ENCODE peak calls at places on chromosomes 11 and 22, in nine cellular contexts. One of them, this sample, is unnamed.

GRCh38 chr11:27933992-27934829 is 173.7 kb downstream of the KIF18A start:
- DNase-seq in GM23338: peak; percentile 36
- DNase-seq in left ventricle myocardium inferior: no peak
- DNase-seq in psoas muscle: no peak
- DNase-seq in pancreas: no peak
- DNase-seq in right lobe of liver: no peak
- DNase-seq in WERI-Rb-1: no peak
- DNase-seq in neuronal stem cell: no peak
- DNase-seq in bronchial epithelial cell: peak; percentile 22
- DNase-seq in this sample: no peak

GRCh38 chr11:3808846-3809623 is 675 bp downstream of the PGAP2 start:
- DNase-seq in GM23338: peak; percentile 65
- DNase-seq in left ventricle myocardium inferior: no peak
- DNase-seq in psoas muscle: no peak
- DNase-seq in pancreas: no peak
- DNase-seq in right lobe of liver: peak; percentile 70
- DNase-seq in WERI-Rb-1: peak; percentile 61
- DNase-seq in neuronal stem cell: no peak
- DNase-seq in bronchial epithelial cell: peak; percentile 75
- DNase-seq in this sample: no peak

GRCh38 chr11:104091281-104092071 is 55.0 kb downstream of the DDI1 start:
- DNase-seq in GM23338: no peak
- DNase-seq in left ventricle myocardium inferior: no peak
- DNase-seq in psoas muscle: no peak
- DNase-seq in pancreas: no peak
- DNase-seq in right lobe of liver: no peak
- DNase-seq in WERI-Rb-1: no peak
- DNase-seq in neuronal stem cell: no peak
- DNase-seq in bronchial epithelial cell: no peak
- DNase-seq in this sample: no peak

GRCh38 chr11:31118566-31118965 is 251.0 kb downstream of the DCDC1 start:
- DNase-seq in GM23338: no peak
- DNase-seq in left ventricle myocardium inferior: no peak
- DNase-seq in psoas muscle: no peak
- DNase-seq in pancreas: no peak
- DNase-seq in right lobe of liver: no peak
- DNase-seq in WERI-Rb-1: no peak
- DNase-seq in neuronal stem cell: no peak
- DNase-seq in bronchial epithelial cell: no peak
- DNase-seq in this sample: no peak

GRCh38 chr11:117490019-117490679 is 162.5 kb downstream of the CEP164 start:
- DNase-seq in GM23338: peak; percentile 40
- DNase-seq in left ventricle myocardium inferior: no peak
- DNase-seq in psoas muscle: no peak
- DNase-seq in pancreas: no peak
- DNase-seq in right lobe of liver: no peak
- DNase-seq in WERI-Rb-1: no peak
- DNase-seq in neuronal stem cell: no peak
- DNase-seq in bronchial epithelial cell: no peak
- DNase-seq in this sample: no peak

GRCh38 chr11:76419896-76420295 is 24.9 kb upstream of the EMSY start:
- DNase-seq in GM23338: peak; percentile 69
- DNase-seq in left ventricle myocardium inferior: no peak
- DNase-seq in psoas muscle: no peak
- DNase-seq in pancreas: no peak
- DNase-seq in right lobe of liver: no peak
- DNase-seq in WERI-Rb-1: peak; percentile 37
- DNase-seq in neuronal stem cell: no peak
- DNase-seq in bronchial epithelial cell: peak; percentile 10
- DNase-seq in this sample: no peak

GRCh38 chr11:30459821-30460220 is 126.3 kb downstream of the MPPED2 start:
- DNase-seq in GM23338: no peak
- DNase-seq in left ventricle myocardium inferior: no peak
- DNase-seq in psoas muscle: no peak
- DNase-seq in pancreas: no peak
- DNase-seq in right lobe of liver: no peak
- DNase-seq in WERI-Rb-1: no peak
- DNase-seq in neuronal stem cell: no peak
- DNase-seq in bronchial epithelial cell: no peak
- DNase-seq in this sample: no peak

GRCh38 chr11:7668464-7668863 is 4.8 kb downstream of the CYB5R2 start:
- DNase-seq in GM23338: no peak
- DNase-seq in left ventricle myocardium inferior: no peak
- DNase-seq in psoas muscle: no peak
- DNase-seq in pancreas: no peak
- DNase-seq in right lobe of liver: no peak
- DNase-seq in WERI-Rb-1: no peak
- DNase-seq in neuronal stem cell: no peak
- DNase-seq in bronchial epithelial cell: no peak
- DNase-seq in this sample: no peak

GRCh38 chr11:130904380-130904779 is 11.9 kb downstream of the SNX19 start:
- DNase-seq in GM23338: peak; percentile 39
- DNase-seq in left ventricle myocardium inferior: no peak
- DNase-seq in psoas muscle: no peak
- DNase-seq in pancreas: no peak
- DNase-seq in right lobe of liver: no peak
- DNase-seq in WERI-Rb-1: no peak
- DNase-seq in neuronal stem cell: no peak
- DNase-seq in bronchial epithelial cell: peak; percentile 27
- DNase-seq in this sample: no peak

GRCh38 chr11:121467965-121468364 is 15.2 kb upstream of the SORL1-AS1 start:
- DNase-seq in GM23338: no peak
- DNase-seq in left ventricle myocardium inferior: no peak
- DNase-seq in psoas muscle: no peak
- DNase-seq in pancreas: no peak
- DNase-seq in right lobe of liver: no peak
- DNase-seq in WERI-Rb-1: peak; percentile 35
- DNase-seq in neuronal stem cell: no peak
- DNase-seq in bronchial epithelial cell: peak; percentile 48
- DNase-seq in this sample: no peak

GRCh38 chr11:690738-691633 is 4.0 kb downstream of the DEAF1 start:
- DNase-seq in GM23338: no peak
- DNase-seq in left ventricle myocardium inferior: no peak
- DNase-seq in psoas muscle: no peak
- DNase-seq in pancreas: peak; percentile 82
- DNase-seq in right lobe of liver: no peak
- DNase-seq in WERI-Rb-1: no peak
- DNase-seq in neuronal stem cell: no peak
- DNase-seq in bronchial epithelial cell: no peak
- DNase-seq in this sample: no peak

GRCh38 chr11:112247198-112247597 is 13.5 kb downstream of the PLET1 start:
- DNase-seq in GM23338: no peak
- DNase-seq in left ventricle myocardium inferior: no peak
- DNase-seq in psoas muscle: no peak
- DNase-seq in pancreas: no peak
- DNase-seq in right lobe of liver: no peak
- DNase-seq in WERI-Rb-1: no peak
- DNase-seq in neuronal stem cell: no peak
- DNase-seq in bronchial epithelial cell: peak; percentile 71
- DNase-seq in this sample: no peak

GRCh38 chr11:46352063-46352841 is 5.0 kb downstream of the DGKZ start:
- DNase-seq in GM23338: peak; percentile 85
- DNase-seq in left ventricle myocardium inferior: no peak
- DNase-seq in psoas muscle: peak; percentile 73
- DNase-seq in pancreas: peak; percentile 95
- DNase-seq in right lobe of liver: no peak
- DNase-seq in WERI-Rb-1: peak; percentile 88
- DNase-seq in neuronal stem cell: no peak
- DNase-seq in bronchial epithelial cell: no peak
- DNase-seq in this sample: peak; percentile 71

GRCh38 chr11:126494831-126495230 is 139.3 kb downstream of the ST3GAL4 start:
- DNase-seq in GM23338: no peak
- DNase-seq in left ventricle myocardium inferior: no peak
- DNase-seq in psoas muscle: no peak
- DNase-seq in pancreas: peak; percentile 36
- DNase-seq in right lobe of liver: no peak
- DNase-seq in WERI-Rb-1: no peak
- DNase-seq in neuronal stem cell: no peak
- DNase-seq in bronchial epithelial cell: no peak
- DNase-seq in this sample: no peak

GRCh38 chr22:30474683-30475424 is 3.0 kb upstream of the SEC14L3 start:
- DNase-seq in GM23338: peak; percentile 74
- DNase-seq in left ventricle myocardium inferior: no peak
- DNase-seq in psoas muscle: no peak
- DNase-seq in pancreas: no peak
- DNase-seq in right lobe of liver: no peak
- DNase-seq in WERI-Rb-1: no peak
- DNase-seq in neuronal stem cell: no peak
- DNase-seq in bronchial epithelial cell: peak; percentile 11
- DNase-seq in this sample: no peak

GRCh38 chr11:28666632-28667031 is 558.4 kb downstream of the METTL15 start:
- DNase-seq in GM23338: no peak
- DNase-seq in left ventricle myocardium inferior: no peak
- DNase-seq in psoas muscle: no peak
- DNase-seq in pancreas: no peak
- DNase-seq in right lobe of liver: no peak
- DNase-seq in WERI-Rb-1: no peak
- DNase-seq in neuronal stem cell: no peak
- DNase-seq in bronchial epithelial cell: no peak
- DNase-seq in this sample: no peak

GRCh38 chr22:22746963-22747933 is 102.8 kb downstream of the GGTLC2 start:
- DNase-seq in GM23338: peak; percentile 13
- DNase-seq in left ventricle myocardium inferior: no peak
- DNase-seq in psoas muscle: no peak
- DNase-seq in pancreas: no peak
- DNase-seq in right lobe of liver: no peak
- DNase-seq in WERI-Rb-1: no peak
- DNase-seq in neuronal stem cell: no peak
- DNase-seq in bronchial epithelial cell: no peak
- DNase-seq in this sample: no peak
- H3K27me3 ChIP-seq in GM23338: peaks cover 75% of the 10 kb centered on the region
- H3K27me3 ChIP-seq in left ventricle myocardium inferior: peaks cover 43% of the 10 kb centered on the region
- H3K27me3 ChIP-seq in psoas muscle: no peaks in the 10 kb centered on the region
- H3K27me3 ChIP-seq in pancreas: peaks cover 4% of the 10 kb centered on the region
- H3K27me3 ChIP-seq in right lobe of liver: no peaks in the 10 kb centered on the region
- H3K27me3 ChIP-seq in WERI-Rb-1: no peaks in the 10 kb centered on the region
- H3K27me3 ChIP-seq in neuronal stem cell: no peaks in the 10 kb centered on the region
- H3K27me3 ChIP-seq in bronchial epithelial cell: no peaks in the 10 kb centered on the region
- H3K27me3 ChIP-seq in this sample: no peaks in the 10 kb centered on the region

DNA sequence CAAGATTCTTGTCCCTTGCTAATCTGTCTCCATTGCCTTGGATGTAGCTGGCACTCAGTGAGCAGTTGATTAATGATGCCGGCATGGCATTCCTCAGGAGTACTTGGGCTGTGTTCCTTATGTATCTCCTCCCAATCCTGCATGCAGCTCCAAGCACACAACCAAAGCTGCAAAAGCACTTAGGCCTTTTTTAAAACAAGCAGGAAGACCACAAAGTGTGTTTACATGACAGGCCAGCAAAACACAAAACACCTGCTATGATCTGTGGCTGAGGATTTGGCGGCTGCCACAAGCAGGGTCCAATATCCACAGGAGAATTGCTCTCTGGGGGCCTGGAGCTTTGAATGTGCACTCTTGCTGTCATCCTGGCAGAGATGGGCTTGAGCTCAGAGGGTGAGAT is 8.9 kb downstream of the ABTB2 start:
- DNase-seq in GM23338: no peak
- DNase-seq in left ventricle myocardium inferior: no peak
- DNase-seq in psoas muscle: no peak
- DNase-seq in pancreas: no peak
- DNase-seq in right lobe of liver: no peak
- DNase-seq in WERI-Rb-1: no peak
- DNase-seq in neuronal stem cell: no peak
- DNase-seq in bronchial epithelial cell: no peak
- DNase-seq in this sample: no peak
- H3K27me3 ChIP-seq in GM23338: no peaks in the 10 kb centered on the region
- H3K27me3 ChIP-seq in left ventricle myocardium inferior: peaks cover 13% of the 10 kb centered on the region
- H3K27me3 ChIP-seq in psoas muscle: no peaks in the 10 kb centered on the region
- H3K27me3 ChIP-seq in pancreas: no peaks in the 10 kb centered on the region
- H3K27me3 ChIP-seq in right lobe of liver: no peaks in the 10 kb centered on the region
- H3K27me3 ChIP-seq in WERI-Rb-1: no peaks in the 10 kb centered on the region
- H3K27me3 ChIP-seq in neuronal stem cell: no peaks in the 10 kb centered on the region
- H3K27me3 ChIP-seq in bronchial epithelial cell: no peaks in the 10 kb centered on the region
- H3K27me3 ChIP-seq in this sample: no peaks in the 10 kb centered on the region

GRCh38 chr22:27992294-27993165 is 73.5 kb upstream of the PITPNB start:
- DNase-seq in GM23338: peak; percentile 66
- DNase-seq in left ventricle myocardium inferior: no peak
- DNase-seq in psoas muscle: no peak
- DNase-seq in pancreas: no peak
- DNase-seq in right lobe of liver: peak; percentile 40
- DNase-seq in WERI-Rb-1: no peak
- DNase-seq in neuronal stem cell: no peak
- DNase-seq in bronchial epithelial cell: no peak
- DNase-seq in this sample: peak; percentile 9

GRCh38 chr22:27990451-27990840 is 71.4 kb upstream of the PITPNB start:
- DNase-seq in GM23338: no peak
- DNase-seq in left ventricle myocardium inferior: no peak
- DNase-seq in psoas muscle: no peak
- DNase-seq in pancreas: no peak
- DNase-seq in right lobe of liver: peak; percentile 44
- DNase-seq in WERI-Rb-1: no peak
- DNase-seq in neuronal stem cell: no peak
- DNase-seq in bronchial epithelial cell: no peak
- DNase-seq in this sample: no peak

GRCh38 chr22:27989758-27990450 is 70.8 kb upstream of the PITPNB start:
- DNase-seq in GM23338: no peak
- DNase-seq in left ventricle myocardium inferior: no peak
- DNase-seq in psoas muscle: no peak
- DNase-seq in pancreas: no peak
- DNase-seq in right lobe of liver: peak; percentile 46
- DNase-seq in WERI-Rb-1: no peak
- DNase-seq in neuronal stem cell: no peak
- DNase-seq in bronchial epithelial cell: no peak
- DNase-seq in this sample: no peak

GRCh38 chr22:27991586-27992293 is 72.7 kb upstream of the PITPNB start:
- DNase-seq in GM23338: no peak
- DNase-seq in left ventricle myocardium inferior: no peak
- DNase-seq in psoas muscle: no peak
- DNase-seq in pancreas: no peak
- DNase-seq in right lobe of liver: peak; percentile 38
- DNase-seq in WERI-Rb-1: no peak
- DNase-seq in neuronal stem cell: no peak
- DNase-seq in bronchial epithelial cell: no peak
- DNase-seq in this sample: no peak

DNA sequence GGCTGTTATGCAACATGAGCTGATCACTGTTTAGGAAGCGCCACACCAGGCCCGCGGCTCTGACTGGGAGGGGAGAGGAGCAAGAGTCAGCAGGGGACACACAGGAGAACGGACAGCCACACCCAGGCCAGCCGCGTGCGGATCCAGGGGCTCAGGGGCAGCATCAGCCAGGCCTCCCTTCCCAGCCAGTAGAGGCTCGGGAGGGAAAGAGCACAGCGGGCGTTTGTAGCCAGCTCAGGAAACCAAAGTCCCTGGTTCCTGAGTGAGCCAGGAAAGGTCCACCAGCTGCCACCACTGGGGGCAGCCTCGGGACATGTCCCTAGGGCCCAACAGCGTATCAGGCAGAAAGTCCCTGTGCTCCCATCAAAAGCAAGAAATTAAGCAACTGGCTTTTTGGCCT is 71.8 kb upstream of the PITPNB start:
- DNase-seq in GM23338: peak; percentile 93
- DNase-seq in left ventricle myocardium inferior: peak; percentile 81
- DNase-seq in psoas muscle: peak; percentile 80
- DNase-seq in pancreas: no peak
- DNase-seq in right lobe of liver: peak; percentile 80
- DNase-seq in WERI-Rb-1: peak; percentile 51
- DNase-seq in neuronal stem cell: peak; percentile 21
- DNase-seq in bronchial epithelial cell: no peak
- DNase-seq in this sample: peak; percentile 64
- H3K27me3 ChIP-seq in GM23338: no peaks in the 10 kb centered on the region
- H3K27me3 ChIP-seq in left ventricle myocardium inferior: no peaks in the 10 kb centered on the region
- H3K27me3 ChIP-seq in psoas muscle: no peaks in the 10 kb centered on the region
- H3K27me3 ChIP-seq in pancreas: no peaks in the 10 kb centered on the region
- H3K27me3 ChIP-seq in right lobe of liver: no peaks in the 10 kb centered on the region
- H3K27me3 ChIP-seq in WERI-Rb-1: no peaks in the 10 kb centered on the region
- H3K27me3 ChIP-seq in neuronal stem cell: no peaks in the 10 kb centered on the region
- H3K27me3 ChIP-seq in bronchial epithelial cell: no peaks in the 10 kb centered on the region
- H3K27me3 ChIP-seq in this sample: no peaks in the 10 kb centered on the region

GRCh38 chr11:128884703-128885338 is 6.3 kb upstream of the KCNJ5 start:
- DNase-seq in GM23338: peak; percentile 85
- DNase-seq in left ventricle myocardium inferior: no peak
- DNase-seq in psoas muscle: no peak
- DNase-seq in pancreas: no peak
- DNase-seq in right lobe of liver: peak; percentile 74
- DNase-seq in WERI-Rb-1: peak; percentile 61
- DNase-seq in neuronal stem cell: peak; percentile 69
- DNase-seq in bronchial epithelial cell: peak; percentile 65
- DNase-seq in this sample: peak; percentile 59
- H3K27me3 ChIP-seq in GM23338: peaks cover 45% of the 10 kb centered on the region
- H3K27me3 ChIP-seq in left ventricle myocardium inferior: peaks cover 25% of the 10 kb centered on the region
- H3K27me3 ChIP-seq in psoas muscle: no peaks in the 10 kb centered on the region
- H3K27me3 ChIP-seq in pancreas: no peaks in the 10 kb centered on the region
- H3K27me3 ChIP-seq in right lobe of liver: no peaks in the 10 kb centered on the region
- H3K27me3 ChIP-seq in WERI-Rb-1: peaks cover 28% of the 10 kb centered on the region
- H3K27me3 ChIP-seq in neuronal stem cell: no peaks in the 10 kb centered on the region
- H3K27me3 ChIP-seq in bronchial epithelial cell: peaks cover 2% of the 10 kb centered on the region
- H3K27me3 ChIP-seq in this sample: no peaks in the 10 kb centered on the region

This sample was measured in ovary.